ENCODE peak calls at places on chromosomes 1 and 21, in seven cellular contexts. Y, O, C, A, W, E and Z are unnamed samples.

GRCh38 chr1:179702923-179703322 is 40.2 kb upstream of the FAM163A start:
- DNase-seq in Y (no peak), O (no peak), C (no peak), A (no peak), W (no peak), E (no peak), Z (no peak)

GRCh38 chr1:108192581-108192980 is 7.6 kb downstream of the SLC25A24 start:
- DNase-seq in Y (no peak), O (no peak), C (no peak), A (no peak), W (no peak), E (no peak), Z (no peak)

GRCh38 chr1:3971981-3972380 is 71.9 kb upstream of the C1orf174 start:
- DNase-seq in Y (no peak), O (no peak), C (no peak), A (no peak), W (no peak), E (no peak), Z (no peak)

GRCh38 chr1:59317780-59318179 is 20.9 kb downstream of the FGGY start:
- DNase-seq in Y (no peak), O (no peak), C (no peak), A (no peak), W (no peak), E (no peak), Z (no peak)

GRCh38 chr1:29579821-29580425 is 343.6 kb downstream of the PTPRU start:
- DNase-seq in Y (no peak), O (no peak), C (no peak), A (no peak), W (peak; percentile 79), E (no peak), Z (no peak)

GRCh38 chr21:41640756-41641509 is 125.9 kb downstream of the RIPK4 start:
- DNase-seq in Y (no peak), O (no peak), C (no peak), A (no peak), W (no peak), E (no peak), Z (no peak)

GRCh38 chr1:204323887-204324286 is 35.8 kb downstream of the PLEKHA6 start:
- DNase-seq in Y (no peak), O (no peak), C (no peak), A (no peak), W (no peak), E (no peak), Z (no peak)

GRCh38 chr1:14869197-14869596 is 270.7 kb downstream of the KAZN start:
- DNase-seq in Y (no peak), O (no peak), C (no peak), A (no peak), W (no peak), E (no peak), Z (no peak)

GRCh38 chr1:19260211-19261138 is 8.9 kb downstream of the MRTO4 start:
- DNase-seq in Y (no peak), O (no peak), C (no peak), A (no peak), W (peak; percentile 59), E (no peak), Z (no peak)

GRCh38 chr21:32328595-32328994 is 29.9 kb downstream of the MRAP start:
- DNase-seq in Y (no peak), O (no peak), C (no peak), A (no peak), W (no peak), E (no peak), Z (no peak)

GRCh38 chr1:200351826-200352549 is 57.8 kb downstream of the ZNF281 start:
- DNase-seq in Y (no peak), O (no peak), C (no peak), A (peak; percentile 37), W (peak; percentile 83), E (no peak), Z (no peak)

GRCh38 chr21:14531927-14532326 is 14.2 kb downstream of the SAMSN1 start:
- DNase-seq in Y (no peak), O (no peak), C (no peak), A (no peak), W (no peak), E (no peak), Z (no peak)

GRCh38 chr1:78831731-78832360 is 174.7 kb downstream of the ADGRL4 start:
- DNase-seq in Y (no peak), O (no peak), C (no peak), A (no peak), W (peak; percentile 59), E (no peak), Z (no peak)

GRCh38 chr1:173871500-173871899 is 3.3 kb downstream of the ZBTB37 start:
- DNase-seq in Y (no peak), O (no peak), C (no peak), A (no peak), W (no peak), E (peak; percentile 23), Z (no peak)

GRCh38 chr1:165138960-165139359 is 217.6 kb downstream of the LMX1A start:
- DNase-seq in Y (no peak), O (no peak), C (no peak), A (no peak), W (no peak), E (no peak), Z (no peak)

GRCh38 chr1:91884459-91885290 is 1.3 kb downstream of the TGFBR3 start:
- DNase-seq in Y (peak; percentile 27), O (no peak), C (peak; percentile 13), A (peak; percentile 40), W (no peak), E (no peak), Z (no peak)

GRCh38 chr1:113981962-113982931 is 3.0 kb downstream of the OLFML3 start:
- DNase-seq in Y (no peak), O (no peak), C (no peak), A (no peak), W (peak; percentile 53), E (no peak), Z (no peak)

GRCh38 chr1:76381450-76382108 is 307.0 kb downstream of the ST6GALNAC3 start:
- DNase-seq in Y (no peak), O (no peak), C (no peak), A (no peak), W (peak; percentile 1), E (no peak), Z (no peak)

GRCh38 chr1:3017440-3018050 is 3.7 kb upstream of the ACTRT2 start:
- DNase-seq in Y (no peak), O (no peak), C (no peak), A (no peak), W (no peak), E (no peak), Z (no peak)

GRCh38 chr1:61282387-61282786 is 200.0 kb downstream of the NFIA start:
- DNase-seq in Y (no peak), O (no peak), C (no peak), A (no peak), W (no peak), E (no peak), Z (no peak)
- TF ChIP-seq CTCF in Y (no peak), O (no peak), C (no peak), A (no peak), W (no peak), E (no peak), Z (no peak)

GRCh38 chr1:169601096-169601881 is 15.0 kb upstream of the F5 start:
- DNase-seq in Y (no peak), O (no peak), C (no peak), A (peak; percentile 21), W (no peak), E (peak; percentile 17), Z (no peak)
- TF ChIP-seq CTCF in Y (peak; percentile 68), O (peak; percentile 70), C (peak; percentile 57), A (peak; percentile 35), W (peak; percentile 37), E (no peak), Z (peak; percentile 36)

GRCh38 chr1:16011936-16012589 is 5.8 kb downstream of the HSPB7 start:
- DNase-seq in Y (no peak), O (no peak), C (no peak), A (no peak), W (no peak), E (no peak), Z (no peak)

GRCh38 chr1:16010837-16011236 is 6.8 kb downstream of the SRARP start:
- DNase-seq in Y (no peak), O (no peak), C (no peak), A (no peak), W (no peak), E (no peak), Z (no peak)

GRCh38 chr1:16013220-16013907 is 4.5 kb downstream of the HSPB7 start:
- DNase-seq in Y (no peak), O (peak; percentile 63), C (peak; percentile 49), A (peak; percentile 70), W (no peak), E (peak; percentile 94), Z (peak; percentile 54)

GRCh38 chr1:16013908-16014258 is 4.0 kb downstream of the HSPB7 start:
- DNase-seq in Y (no peak), O (no peak), C (no peak), A (no peak), W (no peak), E (no peak), Z (no peak)

GRCh38 chr1:16012590-16013219 is 5.1 kb downstream of the HSPB7 start:
- DNase-seq in Y (peak; percentile 25), O (no peak), C (peak; percentile 47), A (peak; percentile 71), W (no peak), E (peak; percentile 95), Z (no peak)
- TF ChIP-seq CTCF in Y (no peak), O (no peak), C (no peak), A (no peak), W (no peak), E (peak; percentile 46), Z (no peak)

GRCh38 chr1:205590457-205590768 is 41.4 kb downstream of the ELK4 start:
- DNase-seq in Y (no peak), O (peak; percentile 29), C (no peak), A (no peak), W (no peak), E (no peak), Z (no peak)

GRCh38 chr1:205589618-205590456 is 42.0 kb downstream of the ELK4 start:
- DNase-seq in Y (no peak), O (peak; percentile 19), C (no peak), A (no peak), W (no peak), E (no peak), Z (no peak)

GRCh38 chr1:205587576-205587975 is 44.2 kb downstream of the ELK4 start:
- DNase-seq in Y (no peak), O (no peak), C (no peak), A (no peak), W (no peak), E (no peak), Z (no peak)

GRCh38 chr1:205590777-205591513 is 40.9 kb downstream of the ELK4 start:
- DNase-seq in Y (no peak), O (no peak), C (no peak), A (no peak), W (no peak), E (no peak), Z (no peak)

DNA sequence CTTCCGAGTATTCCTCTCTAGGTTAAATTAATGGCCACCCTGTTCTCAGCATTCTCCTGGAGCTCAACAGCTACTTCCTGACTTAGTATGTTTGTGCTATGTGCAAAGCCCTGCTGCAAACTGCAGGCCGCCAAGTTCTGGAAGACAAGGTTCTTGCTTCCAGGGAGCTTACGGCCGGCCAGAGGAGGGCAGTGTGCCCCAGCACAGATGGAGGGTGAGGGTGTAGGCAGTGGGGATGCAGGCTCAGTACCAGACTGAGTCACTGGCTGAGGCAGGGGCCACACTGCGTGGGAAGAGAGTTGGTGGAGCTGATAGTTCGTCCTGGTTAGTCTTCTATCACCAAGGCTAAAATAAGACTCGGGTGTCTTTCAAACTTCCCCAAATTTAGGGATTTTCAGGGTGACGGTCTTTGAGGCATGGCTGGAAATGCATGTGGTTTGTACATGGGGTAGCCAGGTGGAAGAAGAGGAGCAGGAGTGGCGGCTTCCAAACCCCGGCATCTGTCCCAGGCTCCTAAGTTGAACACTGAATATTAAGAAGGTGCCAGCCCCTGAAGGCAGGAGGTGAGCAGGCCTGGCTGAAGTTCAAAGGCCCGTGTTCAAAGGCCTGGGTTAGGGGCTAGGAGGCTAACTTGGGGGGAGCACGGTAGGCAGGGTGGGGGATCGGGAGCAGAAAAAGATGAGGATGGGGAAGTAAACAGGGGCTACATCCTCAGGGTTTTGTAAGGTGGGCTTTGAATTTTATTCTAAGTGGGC is 42.9 kb downstream of the ELK4 start:
- DNase-seq in Y (no peak), O (peak; percentile 29), C (no peak), A (no peak), W (no peak), E (peak; percentile 66), Z (no peak)
- TF ChIP-seq CTCF in Y (peak; percentile 35), O (no peak), C (peak; percentile 33), A (peak; percentile 30), W (peak; percentile 75), E (peak; percentile 83), Z (no peak)